ENCODE peak calls at places on chromosomes 4 and X, in ten cellular contexts. U is left lung; H is GF-D8; M is activated CD4-positive, alpha-beta T cell treated with anti-CD3 and anti-CD28 coated beads, Interleukin-2, amount 50 U/mL, for 4 hours; N is frontal cortex; I is fibroblast of mammary gland; A is A172; X is AG08396; P is heart left ventricle; W is dermis blood vessel endothelial cell. E is an unnamed sample.

GRCh38 chr4:158965208-158965607 is 137.7 kb upstream of the RAPGEF2 start:
- DNase-seq in W (no peak), H (no peak), M (no peak), A (no peak), I (no peak), X (no peak), U (no peak), P (no peak), N (no peak), E (no peak)

GRCh38 chrX:42398967-42399631 is 378.9 kb downstream of the PPP1R2C start:
- DNase-seq in X (no peak), H (no peak), I (no peak), M (no peak), P (no peak), W (no peak), A (peak; percentile 38), U (no peak), N (no peak), E (no peak)

GRCh38 chr4:6440506-6441201 is 31.8 kb downstream of the PPP2R2C start:
- DNase-seq in W (no peak), H (no peak), A (no peak), N (no peak), U (no peak), X (no peak), P (no peak), M (no peak), I (no peak), E (no peak)

GRCh38 chr4:148795156-148795864 is 353.1 kb upstream of the NR3C2 start:
- DNase-seq in P (peak; percentile 40), M (no peak), I (no peak), A (peak; percentile 96), U (peak; percentile 42), X (peak; percentile 32), N (no peak), W (peak; percentile 58), H (no peak), E (no peak)

GRCh38 chr4:74370912-74371311 is 6.0 kb downstream of the EREG start:
- DNase-seq in M (no peak), I (peak; percentile 74), N (peak; percentile 10), P (no peak), A (peak; percentile 51), X (peak; percentile 58), H (no peak), W (peak; percentile 80), U (no peak), E (no peak)

GRCh38 chr4:77903186-77903585 is 40.6 kb downstream of the MRPL1 start:
- DNase-seq in M (no peak), U (no peak), A (no peak), H (no peak), W (no peak), N (no peak), P (no peak), I (no peak), X (no peak), E (no peak)

GRCh38 chr4:1496116-1496642 is 89.9 kb upstream of the NKX1-1 start:
- DNase-seq in N (no peak), W (no peak), M (no peak), X (no peak), U (peak; percentile 65), I (no peak), H (no peak), A (no peak), P (peak; percentile 3), E (no peak)

GRCh38 chr4:88320780-88321373 is 36.5 kb upstream of the PPM1K start:
- DNase-seq in P (peak; percentile 31), I (no peak), X (peak; percentile 11), H (no peak), N (no peak), U (no peak), A (peak; percentile 37), M (no peak), W (peak; percentile 2), E (peak; percentile 65)